ENCODE peak calls at places on chromosomes 2 and 18, in four cellular contexts. Z is HL-60, R is lung, W is fibroblast of lung. A is an unnamed sample.

GRCh38 chr18:23259701-23260661 is 124.7 kb downstream of the CABLES1 start:
- DNase-seq in Z (peak), R (peak), W (peak), A (peak)

GRCh38 chr2:195531754-195532153 is 125.3 kb upstream of the SLC39A10 start:
- DNase-seq in Z (no peak), R (no peak), W (peak), A (no peak)

GRCh38 chr2:180125245-180125962 is 118.3 kb upstream of the CWC22 start:
- DNase-seq in Z (peak), R (peak), W (peak), A (peak)

GRCh38 chr2:68342470-68342869 is 22.6 kb upstream of the PLEK start:
- DNase-seq in Z (no peak), R (no peak), W (no peak), A (no peak)

GRCh38 chr2:191935247-191935646 is 88.4 kb upstream of the CAVIN2 start:
- DNase-seq in Z (no peak), R (peak), W (no peak), A (no peak)

GRCh38 chr18:10353791-10354190 is 100.6 kb upstream of the APCDD1 start:
- DNase-seq in Z (no peak), R (no peak), W (peak), A (no peak)

GRCh38 chr2:185318271-185318724 is 420.3 kb upstream of the FSIP2 start:
- DNase-seq in Z (no peak), R (no peak), W (no peak), A (no peak)

GRCh38 chr2:64404002-64404731 is 49.8 kb upstream of the LGALSL start:
- DNase-seq in Z (no peak), R (peak), W (peak), A (peak)

GRCh38 chr2:19538411-19538963 is 180.1 kb upstream of the OSR1 start:
- DNase-seq in Z (peak), R (no peak), W (peak), A (peak)

GRCh38 chr2:234978466-234979203 is 26.8 kb downstream of the SH3BP4 start:
- DNase-seq in Z (no peak), R (peak), W (peak), A (peak)

GRCh38 chr18:60671022-60671421 is 298.4 kb upstream of the MC4R start:
- DNase-seq in Z (no peak), R (no peak), W (no peak), A (no peak)

GRCh38 chr18:60663060-60663989 is 290.8 kb upstream of the MC4R start:
- DNase-seq in Z (no peak), R (no peak), W (no peak), A (no peak)

GRCh38 chr18:60667016-60667415 is 294.4 kb upstream of the MC4R start:
- DNase-seq in Z (no peak), R (no peak), W (no peak), A (no peak)

GRCh38 chr18:60664736-60665135 is 292.2 kb upstream of the MC4R start:
- DNase-seq in Z (no peak), R (no peak), W (no peak), A (no peak)

GRCh38 chr18:60668583-60668982 is 296.0 kb upstream of the MC4R start:
- DNase-seq in Z (no peak), R (no peak), W (no peak), A (no peak)
- TF ChIP-seq CTCF in Z (no peak), R (no peak), W (no peak), A (no peak)

GRCh38 chr2:101111262-101111838 is 39.8 kb downstream of the TBC1D8 start:
- DNase-seq in Z (no peak), R (no peak), W (no peak), A (no peak)
- H3K27ac ChIP-seq in Z (no peak), R (peak), W (no peak), A (peak)

GRCh38 chr2:28580078-28580477 is 84.2 kb downstream of the PLB1 start:
- DNase-seq in Z (no peak), R (no peak), W (peak), A (no peak)

GRCh38 chr2:28583899-28584553 is 88.2 kb downstream of the PLB1 start:
- DNase-seq in Z (peak), R (peak), W (peak), A (peak)

GRCh38 chr2:28582595-28582994 is 86.7 kb downstream of the PLB1 start:
- DNase-seq in Z (no peak), R (no peak), W (no peak), A (no peak)

GRCh38 chr2:28581312-28581711 is 85.5 kb downstream of the PLB1 start:
- DNase-seq in Z (no peak), R (no peak), W (no peak), A (no peak)

DNA sequence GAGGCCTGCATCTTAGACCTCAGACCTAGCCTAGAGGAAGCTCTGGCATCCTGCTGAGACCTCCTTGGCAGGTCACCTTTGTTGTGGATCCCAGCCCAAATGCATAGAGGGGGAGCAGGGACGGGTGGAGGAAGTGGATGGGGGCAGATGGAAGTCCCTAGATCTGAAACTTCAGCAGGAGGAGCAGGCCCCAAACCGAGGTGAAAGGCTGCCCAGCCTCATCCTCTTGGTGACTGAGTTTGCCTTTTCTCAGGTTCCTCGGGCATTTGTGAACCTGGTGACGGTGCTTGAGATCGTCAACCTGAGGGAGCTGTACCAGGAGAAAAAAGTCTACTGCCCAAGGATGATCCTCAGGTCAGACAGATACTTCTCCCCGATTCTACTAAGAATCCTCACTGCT is 86.3 kb downstream of the PLB1 start:
- DNase-seq in Z (no peak), R (no peak), W (no peak), A (no peak)
- TF ChIP-seq CTCF in Z (no peak), R (no peak), W (no peak), A (no peak)

DNA sequence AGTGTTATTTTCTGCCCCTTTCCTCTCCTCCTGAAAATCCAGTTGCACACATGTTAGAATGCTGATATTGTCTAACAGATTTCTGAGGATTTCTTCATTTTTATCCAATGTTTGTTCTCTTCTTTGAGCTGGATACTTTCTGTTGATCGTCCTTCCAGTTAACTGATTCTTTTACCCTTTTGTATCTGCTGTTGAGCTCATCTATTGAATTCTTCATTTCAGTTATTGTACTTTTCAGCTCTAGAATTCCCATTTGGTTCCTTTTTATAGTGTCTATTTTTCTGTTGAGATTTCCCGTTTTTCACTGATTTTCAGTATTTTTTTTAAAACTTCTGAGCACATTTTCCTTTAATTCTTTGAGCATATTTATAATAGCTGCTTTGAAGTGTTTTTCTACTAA is 77.9 kb upstream of the B3GNT7 start:
- DNase-seq in Z (no peak), R (no peak), W (no peak), A (no peak)
- H3K27ac ChIP-seq in Z (no peak), R (no peak), W (no peak), A (no peak)

GRCh38 chr2:199742884-199743283 is 108.1 kb downstream of the FTCDNL1 start:
- DNase-seq in Z (no peak), R (no peak), W (no peak), A (no peak)

GRCh38 chr2:199744260-199744659 is 106.7 kb downstream of the FTCDNL1 start:
- DNase-seq in Z (no peak), R (no peak), W (no peak), A (no peak)

GRCh38 chr2:199739413-199740110 is 111.4 kb downstream of the FTCDNL1 start:
- DNase-seq in Z (peak), R (peak), W (peak), A (peak)

GRCh38 chr2:199738723-199739412 is 112.1 kb downstream of the FTCDNL1 start:
- DNase-seq in Z (peak), R (no peak), W (no peak), A (no peak)

GRCh38 chr2:199740111-199740428 is 110.9 kb downstream of the FTCDNL1 start:
- DNase-seq in Z (no peak), R (no peak), W (no peak), A (no peak)
- TF ChIP-seq CTCF in Z (no peak), R (no peak), W (no peak), A (no peak)

DNA sequence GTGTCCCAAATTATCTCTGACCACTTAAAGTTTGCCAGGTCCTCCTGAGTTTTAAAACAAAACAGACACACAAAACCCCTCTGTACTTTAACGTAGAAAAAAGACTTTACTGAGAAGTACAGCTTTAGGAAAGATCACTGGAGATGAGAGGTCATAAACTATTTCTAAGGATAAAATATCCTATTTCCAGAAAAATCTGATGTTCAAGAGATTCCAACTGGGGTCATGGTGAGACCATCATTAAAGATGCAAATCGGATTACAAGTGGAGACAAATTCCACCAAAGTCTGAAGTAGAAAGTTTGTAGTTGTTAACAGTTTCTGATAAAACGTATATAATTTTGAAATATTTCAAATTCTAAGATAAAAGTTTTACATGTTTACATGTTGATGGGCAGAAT is 241.6 kb downstream of the TCF4 start:
- DNase-seq in Z (no peak), R (no peak), W (no peak), A (no peak)
- H3K27ac ChIP-seq in Z (no peak), R (no peak), W (no peak), A (no peak)

GRCh38 chr2:132424526-132425121 is 8.0 kb downstream of the GPR39 start:
- DNase-seq in Z (no peak), R (no peak), W (peak), A (no peak)
- TF ChIP-seq CTCF in Z (no peak), R (no peak), W (no peak), A (no peak)

A was measured in stomach.